ENCODE peak calls at places on chromosome 18, in ten cellular contexts. Q is tibial artery; A is A549; T is fibroblast of pulmonary artery; I is AG09309; V is HCT116; E is naive thymus-derived CD4-positive, alpha-beta T cell; N is mucosa of descending colon; K is iPS DF 6.9; M is choroid plexus epithelial cell. U is an unnamed sample.

GRCh38 chr18:64095056-64095455 is 53.8 kb downstream of the LINC00305 start:
- DNase-seq in A (no peak), V (no peak), E (no peak), M (no peak), I (no peak), T (no peak), Q (no peak), N (no peak), K (no peak), U (no peak)

GRCh38 chr18:22378672-22379282 is 38.9 kb downstream of the CTAGE1 start:
- DNase-seq in M (peak), N (peak), I (no peak), A (peak), K (peak), T (peak), E (no peak), V (peak), Q (no peak), U (peak)

GRCh38 chr18:45957100-45957499 is 10.0 kb downstream of the EPG5 start:
- DNase-seq in M (peak), K (no peak), N (no peak), V (no peak), I (no peak), E (no peak), Q (no peak), T (peak), A (no peak), U (peak)

GRCh38 chr18:62347091-62347506 is 22.0 kb downstream of the TNFRSF11A start:
- DNase-seq in I (no peak), N (no peak), K (no peak), A (no peak), T (no peak), V (no peak), M (peak), Q (no peak), E (no peak), U (no peak)

GRCh38 chr18:22335644-22336275 is 82.0 kb downstream of the CTAGE1 start:
- DNase-seq in E (no peak), V (no peak), T (no peak), I (no peak), Q (no peak), A (no peak), N (peak), K (no peak), M (no peak), U (peak)

GRCh38 chr18:37294951-37295350 is 270.6 kb downstream of the CELF4 start:
- DNase-seq in Q (no peak), I (no peak), K (peak), T (peak), A (peak), E (no peak), N (peak), V (no peak), M (peak), U (no peak)

GRCh38 chr18:10006261-10006903 is 92.6 kb downstream of the VAPA start:
- DNase-seq in Q (no peak), I (no peak), E (no peak), V (no peak), N (no peak), K (no peak), M (peak), T (peak), A (peak), U (peak)

GRCh38 chr18:12883003-12883683 is 894 bp downstream of the PTPN2 start:
- DNase-seq in I (no peak), A (no peak), V (no peak), N (no peak), M (no peak), Q (no peak), E (peak), K (no peak), T (no peak), U (no peak)

GRCh38 chr18:68733693-68734092 is 18.8 kb upstream of the TMX3 start:
- DNase-seq in N (no peak), I (no peak), E (no peak), M (peak), T (no peak), V (no peak), Q (no peak), A (peak), K (no peak), U (peak)

GRCh38 chr18:36341944-36342343 is 44.4 kb downstream of the FHOD3 start:
- DNase-seq in V (no peak), A (no peak), M (no peak), K (no peak), T (no peak), N (no peak), I (no peak), E (no peak), Q (no peak), U (no peak)

GRCh38 chr18:27865431-27865830 is 311.5 kb downstream of the CDH2 start:
- DNase-seq in V (no peak), T (no peak), M (no peak), Q (no peak), N (no peak), K (no peak), A (no peak), I (no peak), E (no peak), U (no peak)

GRCh38 chr18:57436193-57436964 is 1.2 kb downstream of the ONECUT2 start:
- DNase-seq in V (no peak), K (no peak), T (no peak), Q (no peak), M (no peak), N (no peak), I (no peak), A (no peak), E (no peak), U (no peak)

GRCh38 chr18:10410472-10411300 is 43.7 kb upstream of the APCDD1 start:
- DNase-seq in V (no peak), K (no peak), I (no peak), A (no peak), Q (no peak), T (no peak), N (no peak), M (no peak), E (no peak), U (no peak)

GRCh38 chr18:14747513-14748474 is at the start of gene ANKRD30B:
- DNase-seq in M (no peak), Q (no peak), I (no peak), A (no peak), E (no peak), N (no peak), V (no peak), T (no peak), K (no peak), U (no peak)

GRCh38 chr18:56238576-56238975 is 399.8 kb downstream of the TXNL1 start:
- DNase-seq in T (no peak), A (peak), N (no peak), I (no peak), M (no peak), E (no peak), K (no peak), Q (no peak), V (no peak), U (peak)

GRCh38 chr18:46449033-46449432 is 208.0 kb downstream of the LOXHD1 start:
- DNase-seq in A (no peak), E (no peak), M (peak), N (no peak), Q (no peak), K (no peak), I (no peak), T (no peak), V (no peak), U (no peak)

GRCh38 chr18:46264255-46264654 is 160.1 kb downstream of the HAUS1 start:
- DNase-seq in K (no peak), V (peak), E (peak), A (peak), M (peak), I (no peak), N (no peak), Q (no peak), T (peak), U (peak)

GRCh38 chr18:35171315-35171987 is 69.4 kb upstream of the ZNF397 start:
- DNase-seq in M (peak), V (no peak), E (no peak), T (no peak), I (no peak), K (no peak), N (no peak), A (no peak), Q (no peak), U (no peak)

GRCh38 chr18:56240405-56240804 is 398.0 kb downstream of the TXNL1 start:
- DNase-seq in I (peak), K (no peak), V (no peak), T (no peak), N (no peak), Q (no peak), E (no peak), M (peak), A (no peak), U (peak)

GRCh38 chr18:68033466-68033865 is 516.9 kb upstream of the DSEL start:
- DNase-seq in Q (no peak), A (no peak), E (no peak), M (peak), V (no peak), K (no peak), I (no peak), T (peak), N (no peak), U (peak)

GRCh38 chr18:57583297-57583835 is 3.1 kb downstream of the FECH start:
- DNase-seq in N (no peak), E (no peak), Q (no peak), M (no peak), V (no peak), K (no peak), A (no peak), T (no peak), I (no peak), U (no peak)

GRCh38 chr18:48488388-48488850 is 50.4 kb upstream of the CTIF start:
- DNase-seq in V (peak), A (peak), K (no peak), T (peak), Q (peak), N (peak), M (peak), I (peak), E (no peak), U (peak)

GRCh38 chr18:7291046-7291445 is 60.2 kb downstream of the LRRC30 start:
- DNase-seq in M (no peak), K (no peak), T (no peak), A (no peak), V (no peak), E (no peak), Q (no peak), I (no peak), N (no peak), U (no peak)

GRCh38 chr18:31244737-31245432 is 73.1 kb upstream of the DSG1 start:
- DNase-seq in I (no peak), N (peak), T (no peak), E (no peak), V (no peak), Q (no peak), A (no peak), K (no peak), M (no peak), U (no peak)

GRCh38 chr18:59814872-59815271 is 84.9 kb upstream of the PMAIP1 start:
- DNase-seq in A (peak), Q (no peak), K (no peak), N (no peak), I (peak), T (peak), V (no peak), E (no peak), M (peak), U (peak)

GRCh38 chr18:65567372-65567771 is 183.4 kb upstream of the CDH7 start:
- DNase-seq in I (no peak), K (no peak), E (no peak), V (no peak), A (peak), T (peak), N (no peak), Q (no peak), M (peak), U (no peak)

GRCh38 chr18:13366977-13367892 is 148.7 kb downstream of the LDLRAD4 start:
- DNase-seq in N (no peak), I (no peak), T (no peak), E (no peak), K (no peak), A (no peak), M (no peak), V (no peak), Q (no peak), U (no peak)

GRCh38 chr18:55356815-55357214 is 231.2 kb downstream of the TCF4 start:
- DNase-seq in V (no peak), Q (no peak), N (no peak), T (no peak), A (no peak), M (no peak), K (no peak), I (no peak), E (no peak), U (no peak)

GRCh38 chr18:34522627-34523026 is 187.5 kb upstream of the DTNA start:
- DNase-seq in I (no peak), V (no peak), M (no peak), A (no peak), N (no peak), K (no peak), T (peak), Q (no peak), E (no peak), U (no peak)

GRCh38 chr18:45802814-45803492 is 22.5 kb upstream of the SIGLEC15 start:
- DNase-seq in K (no peak), E (no peak), Q (no peak), I (peak), V (peak), M (peak), T (peak), N (no peak), A (peak), U (peak)

GRCh38 chr18:25445430-25445829 is 93.5 kb upstream of the ZNF521 start:
- DNase-seq in V (no peak), E (no peak), A (no peak), M (no peak), K (no peak), T (no peak), I (no peak), Q (no peak), N (no peak), U (no peak)

GRCh38 chr18:75226301-75226955 is 15.8 kb downstream of the TSHZ1 start:
- DNase-seq in M (peak), E (no peak), Q (no peak), I (no peak), T (no peak), A (no peak), N (no peak), K (no peak), V (no peak), U (peak)

GRCh38 chr18:75228967-75229366 is 18.4 kb downstream of the TSHZ1 start:
- DNase-seq in M (no peak), Q (no peak), I (no peak), V (no peak), T (no peak), N (no peak), E (no peak), K (no peak), A (no peak), U (no peak)

GRCh38 chr18:75229437-75229836 is 18.8 kb downstream of the TSHZ1 start:
- DNase-seq in N (no peak), E (no peak), M (no peak), Q (no peak), V (no peak), K (no peak), I (no peak), A (no peak), T (no peak), U (no peak)

GRCh38 chr18:75226956-75227316 is 16.3 kb downstream of the TSHZ1 start:
- DNase-seq in E (no peak), I (no peak), T (no peak), K (no peak), A (no peak), Q (no peak), M (no peak), V (no peak), N (no peak), U (no peak)

GRCh38 chr18:75227535-75227934 is 16.9 kb downstream of the TSHZ1 start:
- DNase-seq in T (no peak), I (no peak), A (no peak), N (no peak), K (no peak), V (no peak), E (no peak), Q (no peak), M (no peak), U (no peak)
- H3K4me3 ChIP-seq in T (no peak), I (no peak), A (no peak), N (no peak), K (no peak), V (no peak), E (no peak), Q (peak), M (peak), U (no peak)

DNA sequence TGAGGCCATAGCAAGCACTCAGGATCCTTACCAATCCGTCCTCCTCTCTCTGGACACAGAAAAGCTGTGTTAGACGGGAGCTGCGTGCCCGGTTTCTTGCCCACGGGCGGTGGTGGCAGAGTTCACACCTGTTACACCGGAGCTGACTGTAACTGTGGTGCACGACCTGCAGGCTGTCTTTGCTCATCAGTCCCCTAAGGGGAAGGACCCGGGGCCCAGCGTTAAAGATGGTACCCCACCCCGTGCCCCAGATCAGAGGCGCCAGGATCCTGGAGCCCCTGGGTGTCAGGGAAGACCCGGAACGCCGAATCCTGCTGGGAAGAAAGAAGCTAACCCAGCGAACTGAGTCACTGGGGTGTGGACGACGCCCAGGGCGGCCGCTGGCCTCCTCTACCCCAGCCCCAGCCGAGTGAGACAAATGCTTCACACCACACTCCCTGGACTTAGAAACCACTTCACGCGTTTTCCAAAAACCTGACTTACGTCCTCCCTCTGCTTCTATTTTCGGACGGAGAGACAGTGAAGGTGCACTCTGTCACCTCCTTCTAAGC is 293.6 kb upstream of the SALL3 start:
- DNase-seq in K (no peak), E (no peak), Q (no peak), A (no peak), V (no peak), T (no peak), I (no peak), M (no peak), N (no peak), U (no peak)
- H3K4me3 ChIP-seq in K (no peak), E (no peak), Q (no peak), A (no peak), V (no peak), T (no peak), I (no peak), M (no peak), N (no peak), U (no peak)

GRCh38 chr18:77108001-77108692 is 24.4 kb downstream of the MBP start:
- DNase-seq in E (no peak), T (peak), M (peak), A (no peak), N (peak), I (peak), Q (peak), V (no peak), K (no peak), U (peak)
- H3K4me3 ChIP-seq in E (peak), T (peak), M (no peak), A (no peak), N (no peak), I (no peak), Q (no peak), V (no peak), K (no peak), U (peak)

GRCh38 chr18:32770651-32771168 is 2.1 kb downstream of the KLHL14 start:
- DNase-seq in A (no peak), Q (no peak), E (no peak), T (no peak), M (no peak), N (peak), I (no peak), V (no peak), K (no peak), U (no peak)
- H3K4me3 ChIP-seq in A (peak), Q (peak), E (no peak), T (no peak), M (no peak), N (no peak), I (no peak), V (no peak), K (peak), U (no peak)

GRCh38 chr18:3427944-3428343 is 22.0 kb upstream of the TGIF1 start:
- DNase-seq in Q (no peak), T (no peak), N (no peak), E (no peak), K (no peak), I (no peak), A (no peak), M (no peak), V (no peak), U (no peak)

GRCh38 chr18:3425030-3425429 is 24.9 kb upstream of the TGIF1 start:
- DNase-seq in A (no peak), K (no peak), V (no peak), E (no peak), M (no peak), N (no peak), T (no peak), Q (no peak), I (no peak), U (no peak)

GRCh38 chr18:3425450-3425849 is 24.5 kb upstream of the TGIF1 start:
- DNase-seq in E (no peak), N (no peak), A (no peak), Q (no peak), V (no peak), I (no peak), T (no peak), M (no peak), K (no peak), U (no peak)

GRCh38 chr18:3424280-3424890 is 25.6 kb upstream of the TGIF1 start:
- DNase-seq in K (no peak), Q (no peak), A (no peak), V (no peak), E (no peak), T (no peak), I (no peak), N (peak), M (no peak), U (no peak)

DNA sequence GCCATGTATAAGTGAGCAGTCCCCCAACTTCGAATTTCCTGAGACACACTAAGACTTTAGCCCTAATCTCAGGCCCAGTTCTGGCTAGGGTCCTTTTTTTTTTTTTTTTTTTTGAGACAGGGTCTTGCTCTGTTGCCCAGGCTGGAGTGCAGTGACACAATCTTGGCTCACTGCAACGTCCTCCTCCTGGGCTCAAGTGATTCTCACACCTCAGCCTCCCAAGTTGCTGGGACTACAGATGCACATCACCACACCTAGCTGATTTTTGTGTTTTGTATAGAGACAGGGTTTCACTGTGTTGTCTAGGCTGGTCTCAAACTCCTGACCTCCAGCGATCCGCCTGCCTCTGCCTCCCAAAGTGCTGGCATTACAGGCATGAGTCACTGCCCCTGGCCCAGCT is 23.9 kb upstream of the TGIF1 start:
- DNase-seq in T (no peak), A (no peak), N (no peak), M (no peak), E (no peak), K (no peak), V (no peak), I (no peak), Q (no peak), U (no peak)
- H3K4me3 ChIP-seq in T (no peak), A (no peak), N (no peak), M (no peak), E (no peak), K (no peak), V (no peak), I (no peak), Q (no peak), U (no peak)

DNA sequence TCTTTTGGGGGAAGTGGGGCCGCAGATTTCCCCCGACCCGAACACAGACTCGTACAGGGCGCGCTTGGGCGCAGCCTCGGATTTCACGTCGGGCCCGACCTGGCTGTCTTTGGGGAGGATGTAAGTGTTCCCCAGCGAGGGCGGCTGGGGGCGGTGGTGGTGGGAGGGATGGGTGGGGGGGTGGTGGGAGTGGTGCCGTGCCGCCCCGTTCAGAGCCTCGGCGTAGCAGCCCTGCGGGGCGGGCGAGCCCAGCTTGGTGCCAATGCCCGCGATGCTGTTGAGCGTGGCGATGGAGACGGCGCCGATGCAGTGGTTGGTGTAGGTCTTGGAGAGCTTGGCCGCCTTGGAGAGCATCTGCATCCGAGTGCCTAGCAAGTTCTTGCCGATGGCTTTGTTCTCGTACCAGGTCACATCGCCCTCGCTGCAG is 1.5 kb downstream of the KCTD1 start:
- DNase-seq in K (no peak), E (no peak), N (peak), T (no peak), M (no peak), Q (no peak), A (no peak), I (no peak), V (no peak), U (no peak)
- H3K4me3 ChIP-seq in K (peak), E (no peak), N (no peak), T (peak), M (peak), Q (peak), A (peak), I (peak), V (no peak), U (no peak)

U was measured in cardiac fibroblast.